ENCODE peak calls at places on chromosomes 1 and 21, in ten cellular contexts. L is suprapubic skin, I is fibroblast of villous mesenchyme, O is progenitor cell of endocrine pancreas, S is GM10248, G is cardiac fibroblast, K is heart right ventricle, Q is upper lobe of right lung, M is AG09319, C is bronchial epithelial cell. U is an unnamed sample.

GRCh38 chr1:117403597-117403996 is 36.3 kb downstream of the MAN1A2 start:
- DNase-seq in K (no peak), I (no peak), O (no peak), S (no peak), M (no peak), Q (no peak), C (no peak), G (no peak), L (no peak), U (no peak)

GRCh38 chr1:8763888-8764287 is 53.6 kb downstream of the RERE start:
- DNase-seq in K (no peak), S (peak), I (peak), O (no peak), M (no peak), G (peak), C (peak), L (no peak), Q (no peak), U (no peak)

GRCh38 chr1:246139745-246140182 is 367.3 kb downstream of the SMYD3 start:
- DNase-seq in L (no peak), O (no peak), G (peak), I (peak), K (no peak), Q (no peak), S (no peak), C (peak), M (no peak), U (peak)

GRCh38 chr1:203124546-203125317 is 2.8 kb upstream of the ADORA1 start:
- DNase-seq in C (peak), S (no peak), O (no peak), L (no peak), G (peak), Q (peak), I (no peak), K (no peak), M (no peak), U (no peak)

GRCh38 chr1:113542221-113542701 is 151.9 kb downstream of the MAGI3 start:
- DNase-seq in L (no peak), O (no peak), K (no peak), I (peak), Q (no peak), C (peak), S (no peak), M (no peak), G (peak), U (no peak)

GRCh38 chr1:183239793-183240625 is 53.9 kb downstream of the LAMC2 start:
- DNase-seq in L (no peak), M (no peak), I (no peak), Q (no peak), G (peak), K (peak), C (no peak), S (no peak), O (no peak), U (no peak)

GRCh38 chr21:41816583-41817165 is 49.8 kb upstream of the RIPK4 start:
- DNase-seq in K (peak), Q (peak), O (peak), S (peak), L (peak), M (no peak), I (peak), G (peak), C (peak), U (no peak)

GRCh38 chr1:33169290-33170055 is 12.4 kb downstream of the TRIM62 start:
- DNase-seq in O (no peak), I (no peak), S (no peak), G (peak), Q (no peak), C (no peak), L (no peak), K (no peak), M (no peak), U (no peak)

GRCh38 chr1:147603986-147604385 is 62.7 kb downstream of the BCL9 start:
- DNase-seq in M (no peak), I (no peak), L (no peak), O (no peak), K (no peak), C (no peak), G (no peak), S (no peak), Q (no peak), U (no peak)

GRCh38 chr1:168783831-168784230 is 54.8 kb upstream of the DPT start:
- DNase-seq in O (no peak), Q (no peak), M (no peak), L (no peak), G (peak), C (no peak), K (no peak), S (no peak), I (peak), U (no peak)

GRCh38 chr1:17200756-17201155 is 4.2 kb upstream of the PADI1 start:
- DNase-seq in S (no peak), G (no peak), Q (no peak), M (no peak), K (no peak), C (peak), L (no peak), O (no peak), I (peak), U (peak)

GRCh38 chr21:29669416-29669815 is 270.4 kb downstream of the GRIK1 start:
- DNase-seq in S (no peak), O (no peak), I (no peak), L (no peak), C (no peak), G (no peak), K (no peak), M (no peak), Q (no peak), U (no peak)

GRCh38 chr1:53501065-53502005 is 42.1 kb downstream of the DMRTB1 start:
- DNase-seq in Q (no peak), O (no peak), M (no peak), L (no peak), I (no peak), C (no peak), S (no peak), G (no peak), K (no peak), U (no peak)

GRCh38 chr1:10514490-10515235 is 39.9 kb downstream of the PEX14 start:
- DNase-seq in L (no peak), M (no peak), I (peak), C (peak), S (no peak), O (no peak), G (peak), K (no peak), Q (no peak), U (no peak)

GRCh38 chr1:84698718-84699117 is 8.5 kb upstream of the SSX2IP start:
- DNase-seq in K (no peak), C (peak), Q (no peak), O (no peak), L (no peak), G (peak), S (no peak), I (peak), M (no peak), U (peak)

GRCh38 chr1:84939151-84939550 is 46.1 kb upstream of the LPAR3 start:
- DNase-seq in K (no peak), G (peak), M (no peak), C (no peak), I (no peak), L (no peak), Q (no peak), S (no peak), O (no peak), U (no peak)

GRCh38 chr1:219058891-219059820 is 114.5 kb upstream of the LYPLAL1 start:
- DNase-seq in L (no peak), O (no peak), S (no peak), M (no peak), I (no peak), K (no peak), C (no peak), Q (no peak), G (no peak), U (no peak)

GRCh38 chr1:10796029-10796944 is at the start of gene CASZ1:
- DNase-seq in K (peak), G (peak), S (no peak), C (peak), O (peak), I (peak), L (peak), M (peak), Q (peak), U (no peak)

GRCh38 chr1:215005078-215005477 is 77.5 kb upstream of the KCNK2 start:
- DNase-seq in S (no peak), K (no peak), Q (no peak), L (no peak), O (no peak), C (no peak), G (no peak), I (peak), M (no peak), U (no peak)

GRCh38 chr1:35220976-35221375 is 28.0 kb upstream of the SFPQ start:
- DNase-seq in O (no peak), L (no peak), Q (no peak), S (peak), M (no peak), I (no peak), K (no peak), G (peak), C (peak), U (no peak)

GRCh38 chr1:209871430-209871829 is 43.7 kb downstream of the UTP25 start:
- DNase-seq in O (no peak), Q (no peak), L (no peak), C (no peak), I (no peak), S (no peak), G (no peak), K (no peak), M (no peak), U (no peak)

GRCh38 chr1:93798301-93798700 is 80.7 kb downstream of the DNTTIP2 start:
- DNase-seq in Q (no peak), S (no peak), M (peak), G (peak), C (peak), L (no peak), O (no peak), K (no peak), I (peak), U (no peak)

GRCh38 chr1:248402748-248403147 is at the start of gene OR2T1:
- DNase-seq in I (no peak), O (no peak), L (no peak), C (no peak), Q (no peak), G (no peak), K (no peak), S (no peak), M (no peak), U (no peak)

GRCh38 chr1:171279234-171279633 is 30.9 kb downstream of the FMO1 start:
- DNase-seq in S (no peak), K (no peak), C (no peak), M (no peak), Q (no peak), I (no peak), G (no peak), L (no peak), O (no peak), U (no peak)

GRCh38 chr1:154479764-154480421 is 22.1 kb upstream of the TDRD10 start:
- DNase-seq in M (peak), G (peak), L (peak), K (no peak), O (peak), C (peak), I (peak), S (peak), Q (no peak), U (peak)

GRCh38 chr1:15997076-15997585 is 6.9 kb upstream of the SRARP start:
- DNase-seq in M (no peak), C (no peak), K (no peak), O (no peak), Q (no peak), I (no peak), S (no peak), G (no peak), L (no peak), U (no peak)

GRCh38 chr1:212498243-212498642 is 65.5 kb downstream of the NENF start:
- DNase-seq in O (no peak), C (peak), Q (no peak), L (no peak), I (peak), K (no peak), M (no peak), G (peak), S (no peak), U (peak)

GRCh38 chr1:203287109-203287893 is 18.0 kb upstream of the BTG2 start:
- DNase-seq in O (no peak), K (peak), G (peak), M (no peak), Q (peak), C (no peak), I (peak), S (peak), L (no peak), U (no peak)

GRCh38 chr1:77649127-77649526 is 33.3 kb downstream of the ZZZ3 start:
- DNase-seq in C (no peak), K (no peak), S (no peak), L (no peak), I (no peak), M (no peak), Q (no peak), O (no peak), G (no peak), U (no peak)

GRCh38 chr1:74396942-74397341 is 115.5 kb downstream of the LRRC53 start:
- DNase-seq in Q (no peak), S (peak), L (no peak), I (peak), O (no peak), M (no peak), G (no peak), C (no peak), K (peak), U (no peak)

GRCh38 chr1:154809436-154810413 is 60.4 kb downstream of the KCNN3 start:
- DNase-seq in I (no peak), M (no peak), C (peak), Q (no peak), O (no peak), L (no peak), K (no peak), G (peak), S (no peak), U (no peak)

GRCh38 chr21:14863745-14864210 is 201.0 kb downstream of the NRIP1 start:
- DNase-seq in Q (no peak), L (no peak), S (no peak), C (peak), I (no peak), O (no peak), M (no peak), K (no peak), G (peak), U (no peak)

GRCh38 chr1:167697667-167698141 is 24.1 kb upstream of the MPZL1 start:
- DNase-seq in K (peak), Q (no peak), S (no peak), M (no peak), O (no peak), I (no peak), C (no peak), G (no peak), L (no peak), U (no peak)

GRCh38 chr21:37071561-37072238 is 1.2 kb downstream of the PIGP start:
- DNase-seq in M (peak), I (peak), L (peak), O (no peak), C (peak), K (peak), S (peak), Q (peak), G (peak), U (peak)

GRCh38 chr1:119582801-119583200 is 65.3 kb downstream of the ZNF697 start:
- DNase-seq in Q (no peak), G (peak), L (no peak), C (peak), I (peak), K (peak), M (no peak), S (peak), O (peak), U (no peak)

GRCh38 chr1:171588230-171588629 is 33.8 kb upstream of the MYOCOS start:
- DNase-seq in O (no peak), G (no peak), I (no peak), S (no peak), M (no peak), L (no peak), K (no peak), C (no peak), Q (no peak), U (no peak)

GRCh38 chr1:218390625-218391024 is 45.5 kb downstream of the TGFB2 start:
- DNase-seq in K (no peak), M (no peak), Q (no peak), G (peak), L (no peak), I (peak), S (no peak), C (peak), O (no peak), U (no peak)

GRCh38 chr1:201556841-201557571 is 18.1 kb downstream of the NAV1 start:
- DNase-seq in Q (no peak), C (no peak), L (no peak), M (no peak), S (no peak), K (no peak), O (no peak), I (peak), G (no peak), U (no peak)

GRCh38 chr1:15231714-15232201 is 15.3 kb upstream of the FHAD1 start:
- DNase-seq in Q (peak), L (no peak), C (no peak), K (no peak), I (peak), S (peak), G (no peak), O (no peak), M (no peak), U (no peak)

GRCh38 chr1:161047436-161048420 is 2.0 kb upstream of the USF1 start:
- DNase-seq in M (no peak), S (no peak), L (no peak), C (no peak), G (no peak), I (no peak), O (no peak), K (no peak), Q (peak), U (no peak)

DNA sequence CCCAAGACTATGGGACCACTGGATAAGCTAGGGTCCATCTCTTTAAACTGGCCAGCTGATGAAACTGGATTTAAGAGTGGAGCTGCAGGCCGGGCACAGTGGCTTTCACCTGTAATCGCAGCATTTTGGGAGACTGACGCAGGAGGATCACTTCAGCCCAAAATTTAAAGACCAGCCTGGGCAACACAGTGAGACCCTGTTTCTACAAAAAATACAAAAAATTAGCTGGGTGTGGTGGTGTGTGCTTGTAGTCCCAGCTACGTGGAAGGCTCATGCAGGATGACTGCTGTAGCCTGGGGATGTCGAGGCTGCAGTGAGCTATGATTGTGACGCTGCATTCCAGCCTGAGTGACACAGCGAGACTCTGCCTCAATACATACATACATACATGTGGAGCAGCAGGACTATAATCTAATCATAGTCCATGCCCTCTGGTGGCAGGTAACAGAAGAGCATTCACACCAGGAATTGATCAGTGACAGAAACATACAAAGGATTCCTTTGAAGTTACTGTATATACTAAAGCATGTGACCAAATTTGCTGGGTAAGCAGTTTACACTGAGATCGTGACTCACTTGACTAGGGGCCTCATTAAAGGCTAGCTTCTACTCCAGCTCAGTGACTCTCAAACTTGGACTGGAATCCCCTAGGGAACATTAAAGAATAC is 101.5 kb upstream of the SLFNL1 start:
- DNase-seq in I (peak), O (no peak), S (peak), M (no peak), G (peak), Q (no peak), C (peak), K (no peak), L (no peak), U (peak)
- TF ChIP-seq CTCF in I (peak), O (peak), S (peak), M (peak), G (peak), Q (peak), C (peak), K (peak), L (peak), U (peak)

GRCh38 chr21:21373969-21374368 is 375.8 kb downstream of the NCAM2 start:
- DNase-seq in M (no peak), K (no peak), G (peak), I (no peak), C (no peak), S (no peak), L (no peak), O (no peak), Q (no peak), U (no peak)
- TF ChIP-seq CTCF in M (peak), K (no peak), G (peak), I (no peak), C (no peak), S (no peak), L (no peak), O (no peak), Q (peak), U (peak)

DNA sequence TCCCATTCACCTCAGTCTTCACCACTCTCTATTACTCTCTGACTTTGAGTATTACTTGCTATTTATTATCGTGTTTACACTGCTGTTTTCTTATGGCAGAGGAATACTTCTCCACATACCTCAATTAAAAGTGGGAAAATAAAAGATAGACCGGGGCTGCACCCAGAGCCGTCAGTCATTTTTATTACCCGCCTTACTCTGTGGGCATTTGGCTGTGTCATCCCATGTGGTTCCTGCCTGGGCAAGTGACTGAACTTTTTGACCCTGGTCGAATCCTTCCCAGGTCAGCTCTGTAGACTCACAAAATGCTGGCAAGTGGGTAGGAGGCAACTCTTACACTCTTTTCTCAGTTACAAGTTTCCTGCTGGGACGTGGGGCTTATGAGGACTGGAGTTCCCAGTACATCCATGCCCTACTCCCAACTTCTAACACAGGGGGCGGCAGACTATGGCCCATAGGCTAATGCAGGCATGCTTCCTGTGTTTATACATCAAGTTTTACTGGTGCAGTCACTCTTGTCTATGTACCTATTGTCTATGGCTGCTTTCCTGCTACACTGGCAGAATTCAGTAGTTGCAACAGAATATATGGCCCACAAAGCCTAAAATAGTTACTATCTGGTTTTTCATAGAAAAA is 69.5 kb upstream of the KCND3 start:
- DNase-seq in G (no peak), S (no peak), L (no peak), O (no peak), K (no peak), C (peak), I (no peak), M (no peak), Q (no peak), U (no peak)
- TF ChIP-seq CTCF in G (no peak), S (no peak), L (no peak), O (peak), K (no peak), C (peak), I (no peak), M (no peak), Q (no peak), U (no peak)

GRCh38 chr1:37808369-37809319 is 636 bp upstream of the YRDC start:
- DNase-seq in I (peak), K (peak), C (peak), S (peak), M (peak), L (peak), G (peak), Q (peak), O (peak), U (no peak)
- TF ChIP-seq CTCF in I (no peak), K (no peak), C (no peak), S (no peak), M (peak), L (no peak), G (no peak), Q (no peak), O (no peak), U (no peak)

GRCh38 chr1:1322952-1323351 is 1.5 kb downstream of the INTS11 start:
- DNase-seq in S (no peak), K (no peak), I (no peak), C (no peak), M (no peak), G (no peak), O (no peak), Q (no peak), L (no peak), U (no peak)
- TF ChIP-seq CTCF in S (no peak), K (no peak), I (no peak), C (no peak), M (no peak), G (no peak), O (no peak), Q (no peak), L (no peak), U (no peak)

DNA sequence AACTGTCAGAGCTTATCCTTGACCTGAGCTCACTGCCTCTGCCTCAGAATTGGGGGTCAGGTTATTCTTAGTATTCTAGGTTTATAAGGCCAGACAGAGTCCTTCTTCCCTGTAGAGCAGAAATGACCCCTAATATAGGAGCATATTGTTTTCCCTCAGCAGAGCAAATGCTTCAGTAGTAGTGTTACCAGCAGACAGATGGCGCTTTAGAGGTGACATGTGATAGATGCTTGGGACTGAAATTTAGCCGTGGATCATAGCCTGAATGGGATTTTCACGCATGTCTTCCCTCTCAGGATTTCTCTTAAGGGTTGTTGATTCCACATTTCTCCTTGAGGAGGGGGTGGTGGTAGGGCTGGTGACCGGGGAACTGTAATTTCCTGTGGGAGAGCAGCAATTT is 24.5 kb downstream of the ADARB1 start:
- DNase-seq in K (no peak), L (no peak), G (peak), S (peak), C (no peak), Q (no peak), I (peak), M (no peak), O (no peak), U (no peak)
- TF ChIP-seq CTCF in K (peak), L (no peak), G (peak), S (peak), C (peak), Q (peak), I (peak), M (peak), O (peak), U (peak)